ENCODE peak calls at places on chromosomes 5 and 9, in six cellular contexts. H is cardiac muscle cell; Y is right lobe of liver; M is CD4-positive, alpha-beta memory T cell; F is mammary epithelial cell; U is mesendoderm. Q is an unnamed sample.
A peak's percentile ranks its signal among the peaks of the same experiment; 100 is the strongest.

GRCh38 chr5:94080390-94080789 is 339.0 kb upstream of the POU5F2 start:
- DNase-seq in Y (no peak), U (no peak), M (no peak), H (no peak), F (no peak), Q (no peak)

GRCh38 chr5:177546262-177546741 is 8.1 kb downstream of the FAM193B start:
- DNase-seq in M (no peak), H (peak; percentile 98), F (peak; percentile 99), U (peak; percentile 77), Y (peak; percentile 51), Q (peak; percentile 32)

GRCh38 chr9:17401858-17402257 is 177.0 kb upstream of the SH3GL2 start:
- DNase-seq in H (no peak), M (no peak), F (peak; percentile 22), U (no peak), Y (no peak), Q (no peak)

GRCh38 chr9:83992407-83992806 is 11.8 kb downstream of the RMI1 start:
- DNase-seq in U (no peak), F (no peak), M (no peak), H (no peak), Y (no peak), Q (no peak)

GRCh38 chr5:112697301-112697700 is 40.4 kb upstream of the APC start:
- DNase-seq in F (no peak), M (no peak), Y (no peak), U (no peak), H (no peak), Q (no peak)

GRCh38 chr5:132460835-132461230 is 29.7 kb downstream of the IRF1 start:
- DNase-seq in F (no peak), Y (no peak), U (no peak), H (no peak), M (no peak), Q (no peak)

GRCh38 chr9:2026598-2026997 is 11.5 kb downstream of the SMARCA2 start:
- DNase-seq in F (no peak), H (no peak), U (no peak), Y (no peak), M (peak; percentile 75), Q (no peak)

GRCh38 chr9:87683751-87684626 is 41.9 kb upstream of the CTSL start:
- DNase-seq in H (no peak), F (no peak), U (no peak), M (no peak), Y (no peak), Q (no peak)

GRCh38 chr9:135262248-135262647 is 174.8 kb downstream of the OLFM1 start:
- DNase-seq in U (no peak), Y (no peak), M (no peak), H (no peak), F (no peak), Q (no peak)

GRCh38 chr5:75734913-75735789 is 17.9 kb upstream of the POC5 start:
- DNase-seq in F (peak; percentile 16), M (no peak), H (peak; percentile 15), Y (peak; percentile 43), U (peak; percentile 73), Q (peak; percentile 52)

GRCh38 chr9:86648828-86649170 is 294.6 kb upstream of the TUT7 start:
- DNase-seq in M (no peak), U (no peak), H (no peak), Y (no peak), F (no peak), Q (no peak)

GRCh38 chr9:109817146-109817845 is 37.3 kb downstream of the PALM2AKAP2 start:
- DNase-seq in U (peak; percentile 64), M (no peak), F (peak; percentile 69), Y (no peak), H (peak; percentile 30), Q (no peak)

GRCh38 chr5:10886497-10886896 is 125.5 kb upstream of the DAP start:
- DNase-seq in Y (no peak), H (no peak), U (no peak), F (no peak), M (no peak), Q (no peak)

GRCh38 chr5:149277821-149278220 is 6.2 kb downstream of the AFAP1L1 start:
- DNase-seq in F (no peak), H (peak; percentile 52), Y (no peak), M (no peak), U (no peak), Q (no peak)

GRCh38 chr9:90909225-90909624 is 107.6 kb downstream of the SYK start:
- DNase-seq in M (no peak), F (no peak), Y (no peak), H (no peak), U (no peak), Q (no peak)

GRCh38 chr9:93645149-93645889 is 68.9 kb downstream of the PHF2 start:
- DNase-seq in U (no peak), Y (peak; percentile 16), M (no peak), H (no peak), F (no peak), Q (no peak)

GRCh38 chr5:173496129-173496882 is 120.1 kb downstream of the BOD1 start:
- DNase-seq in U (no peak), H (peak; percentile 31), F (no peak), Y (no peak), M (no peak), Q (no peak)

GRCh38 chr9:88051138-88051537 is 76.8 kb upstream of the CDK20 start:
- DNase-seq in Y (no peak), H (no peak), F (no peak), M (no peak), U (no peak), Q (no peak)

GRCh38 chr9:87546704-87547103 is 49.0 kb downstream of the DAPK1 start:
- DNase-seq in U (no peak), Y (no peak), M (no peak), F (peak; percentile 81), H (peak; percentile 41), Q (no peak)

GRCh38 chr9:114002986-114003740 is 74.9 kb downstream of the AMBP start:
- DNase-seq in U (no peak), F (no peak), M (no peak), Y (no peak), H (no peak), Q (no peak)

GRCh38 chr5:61808884-61809283 is 476.8 kb downstream of the ZSWIM6 start:
- DNase-seq in F (no peak), Y (no peak), U (no peak), H (no peak), M (no peak), Q (no peak)

GRCh38 chr9:76366275-76366674 is 28.0 kb downstream of the RFK start:
- DNase-seq in Y (no peak), U (no peak), H (no peak), F (no peak), M (no peak), Q (no peak)

GRCh38 chr5:61496406-61497307 is 164.6 kb downstream of the ZSWIM6 start:
- DNase-seq in F (no peak), Y (no peak), U (peak; percentile 28), M (no peak), H (peak; percentile 43), Q (peak; percentile 52)

GRCh38 chr9:83208065-83208850 is 145.3 kb upstream of the RASEF start:
- DNase-seq in U (peak; percentile 44), M (no peak), F (no peak), H (peak; percentile 51), Y (peak; percentile 21), Q (no peak)

GRCh38 chr5:1746371-1747078 is 53.1 kb downstream of the MRPL36 start:
- DNase-seq in Y (peak; percentile 14), F (no peak), H (no peak), U (no peak), M (no peak), Q (no peak)

GRCh38 chr5:392431-392988 is 50.5 kb upstream of the EXOC3 start:
- DNase-seq in H (no peak), M (peak; percentile 57), U (peak; percentile 69), F (peak; percentile 48), Y (no peak), Q (no peak)

GRCh38 chr9:5326893-5327548 is 12.7 kb downstream of the RLN1 start:
- DNase-seq in M (peak; percentile 79), U (peak; percentile 87), Y (no peak), H (peak; percentile 2), F (no peak), Q (peak; percentile 50)

GRCh38 chr5:150759334-150759583 is 442 bp upstream of the DCTN4 start:
- DNase-seq in U (no peak), H (no peak), Y (no peak), M (no peak), F (no peak), Q (no peak)

GRCh38 chr9:69276775-69277174 is 48.2 kb upstream of the ENTREP1 start:
- DNase-seq in F (no peak), U (peak; percentile 40), H (peak; percentile 18), M (no peak), Y (no peak), Q (no peak)

GRCh38 chr9:120654278-120654677 is 60.0 kb downstream of the MEGF9 start:
- DNase-seq in M (no peak), F (peak; percentile 31), H (no peak), Y (no peak), U (no peak), Q (no peak)

GRCh38 chr9:137167752-137168574 is 1.9 kb downstream of the LRRC26 start:
- DNase-seq in M (no peak), Y (no peak), F (no peak), U (no peak), H (no peak), Q (no peak)
- H3K27me3 ChIP-seq in M (peaks cover 33% of the 10 kb centered on the region), Y (no peaks in the 10 kb centered on the region), F (peaks cover 53% of the 10 kb centered on the region), U (peaks cover 34% of the 10 kb centered on the region), H (peaks cover 100% of the 10 kb centered on the region), Q (peaks cover 46% of the 10 kb centered on the region)

GRCh38 chr5:135396459-135397055 is 2.5 kb downstream of the MACROH2A1 start:
- DNase-seq in U (no peak), Y (no peak), M (no peak), H (no peak), F (peak; percentile 31), Q (no peak)
- H3K4me3 ChIP-seq in U (no peak overlapping the region), Y (no peak overlapping the region), M (no peak overlapping the region), H (peak overlapping the region; percentile 72), F (peak overlapping the region; percentile 26), Q (no peak overlapping the region)

DNA sequence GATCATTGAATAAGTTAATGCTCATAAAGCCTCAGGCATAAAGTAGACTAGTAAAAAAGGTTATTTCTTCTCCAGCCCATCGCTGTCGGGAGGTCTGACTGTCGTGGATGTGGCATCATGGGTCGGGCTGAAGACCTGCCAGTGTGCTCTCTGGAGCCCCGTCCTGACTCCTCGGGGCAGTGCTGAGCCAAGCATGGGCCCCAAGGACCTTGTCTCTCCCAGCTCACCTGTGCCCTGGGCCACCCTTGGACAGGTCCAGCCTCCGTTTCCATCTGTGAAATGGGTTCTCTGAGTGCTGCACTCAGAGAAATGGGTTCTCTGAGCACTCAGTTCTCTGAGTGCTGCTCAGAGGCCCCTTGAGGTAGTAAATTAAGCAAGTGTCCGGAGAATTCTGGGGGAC is 269.0 kb downstream of the GADD45G start:
- DNase-seq in H (no peak), Y (no peak), U (no peak), F (no peak), M (no peak), Q (no peak)
- H3K4me1 ChIP-seq in H (peaks cover 41% of the 10 kb centered on the region), Y (peaks cover 24% of the 10 kb centered on the region), U (no peaks in the 10 kb centered on the region), F (no peaks in the 10 kb centered on the region), M (no peaks in the 10 kb centered on the region), Q (no peaks in the 10 kb centered on the region)

DNA sequence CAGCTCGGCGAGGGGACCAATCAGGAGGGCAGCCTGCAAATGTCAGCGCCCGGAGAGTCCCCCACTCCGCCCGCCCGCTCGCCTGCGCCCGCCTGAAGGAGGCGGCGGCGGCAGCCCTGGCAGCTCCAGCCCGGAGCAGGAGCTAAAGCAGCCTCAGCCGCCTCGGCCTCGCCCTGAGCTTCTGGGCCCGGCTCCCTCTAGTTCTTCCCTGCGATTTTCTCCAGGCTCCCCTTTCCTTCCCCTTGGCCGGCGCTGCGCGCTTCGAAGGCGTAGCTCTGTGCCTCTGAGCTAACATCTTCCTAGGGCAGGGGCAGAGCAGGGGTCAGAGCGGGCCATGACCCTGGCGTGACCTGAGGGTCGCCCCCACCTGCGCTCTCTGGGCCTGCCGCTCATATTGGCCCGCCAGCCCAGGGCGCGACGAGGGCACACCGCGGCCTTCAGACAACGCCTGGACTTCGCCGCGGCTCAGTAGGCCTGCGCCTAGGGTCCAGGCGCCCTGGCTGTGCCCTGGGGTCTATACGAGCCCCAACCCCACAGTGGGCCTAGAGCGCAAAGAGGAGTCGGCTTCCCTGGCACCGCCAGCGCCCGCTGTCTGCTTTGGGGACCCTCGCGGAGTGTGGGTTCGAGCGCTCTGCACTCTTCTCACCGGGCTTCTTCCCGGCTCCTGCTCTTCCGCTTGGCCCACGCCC is 394 bp upstream of the OTP start:
- DNase-seq in U (peak; percentile 92), H (no peak), M (no peak), Y (no peak), F (no peak), Q (no peak)
- H3K27me3 ChIP-seq in U (peaks cover 63% of the 10 kb centered on the region), H (peaks cover 100% of the 10 kb centered on the region), M (peaks cover 98% of the 10 kb centered on the region), Y (peaks cover 51% of the 10 kb centered on the region), F (peaks cover 83% of the 10 kb centered on the region), Q (peaks cover 62% of the 10 kb centered on the region)